ENCODE peak calls at places on chromosomes 13 and 19, in four cellular contexts. One of them, this sample, is unnamed.

GRCh38 chr13:51621597-51621996 is 37.3 kb downstream of the WDFY2 start:
- DNase-seq in gastrocnemius medialis: no peak
- DNase-seq in mesendoderm: no peak
- DNase-seq in K562: no peak
- DNase-seq in this sample: no peak

GRCh38 chr19:31339405-31339804 is 9.8 kb downstream of the TSHZ3 start:
- DNase-seq in mesendoderm: no peak
- DNase-seq in K562: no peak
- DNase-seq in gastrocnemius medialis: no peak
- DNase-seq in this sample: no peak

GRCh38 chr13:23087884-23088283 is 92.9 kb upstream of the SGCG start:
- DNase-seq in gastrocnemius medialis: no peak
- DNase-seq in mesendoderm: peak; percentile 72
- DNase-seq in K562: peak; percentile 13
- DNase-seq in this sample: peak; percentile 29

GRCh38 chr13:36531746-36532486 is 99.6 kb downstream of the CCNA1 start:
- DNase-seq in gastrocnemius medialis: no peak
- DNase-seq in mesendoderm: no peak
- DNase-seq in K562: no peak
- DNase-seq in this sample: no peak

GRCh38 chr13:104143760-104144406 is 1077.7 kb upstream of the SLC10A2 start:
- DNase-seq in mesendoderm: peak; percentile 3
- DNase-seq in K562: no peak
- DNase-seq in gastrocnemius medialis: no peak
- DNase-seq in this sample: no peak

GRCh38 chr19:30029721-30030510 is 87.9 kb downstream of the URI1 start:
- DNase-seq in mesendoderm: no peak
- DNase-seq in gastrocnemius medialis: no peak
- DNase-seq in K562: no peak
- DNase-seq in this sample: no peak

GRCh38 chr13:48891586-48891985 is 84.1 kb upstream of the FNDC3A start:
- DNase-seq in K562: no peak
- DNase-seq in gastrocnemius medialis: no peak
- DNase-seq in mesendoderm: no peak
- DNase-seq in this sample: no peak

GRCh38 chr13:114309806-114310410 is 4.4 kb upstream of the CHAMP1 start:
- DNase-seq in gastrocnemius medialis: no peak
- DNase-seq in K562: no peak
- DNase-seq in mesendoderm: no peak
- DNase-seq in this sample: no peak

GRCh38 chr19:38274734-38275133 is 10.4 kb downstream of the SPINT2 start:
- DNase-seq in gastrocnemius medialis: no peak
- DNase-seq in mesendoderm: no peak
- DNase-seq in K562: no peak
- DNase-seq in this sample: no peak

GRCh38 chr19:8525401-8525684 is 11.4 kb upstream of the ZNF414 start:
- DNase-seq in gastrocnemius medialis: no peak
- DNase-seq in K562: no peak
- DNase-seq in mesendoderm: no peak
- DNase-seq in this sample: no peak

GRCh38 chr19:6648141-6648715 is 21.7 kb downstream of the TNFSF14 start:
- DNase-seq in mesendoderm: no peak
- DNase-seq in gastrocnemius medialis: no peak
- DNase-seq in K562: no peak
- DNase-seq in this sample: no peak

GRCh38 chr13:71524245-71525002 is 342.6 kb downstream of the DACH1 start:
- DNase-seq in K562: no peak
- DNase-seq in gastrocnemius medialis: no peak
- DNase-seq in mesendoderm: no peak
- DNase-seq in this sample: no peak

GRCh38 chr13:99640260-99640659 is 139.0 kb downstream of the TM9SF2 start:
- DNase-seq in mesendoderm: no peak
- DNase-seq in gastrocnemius medialis: no peak
- DNase-seq in K562: no peak
- DNase-seq in this sample: no peak

GRCh38 chr13:44136693-44137268 is 236.8 kb upstream of the SERP2 start:
- DNase-seq in mesendoderm: no peak
- DNase-seq in gastrocnemius medialis: no peak
- DNase-seq in K562: no peak
- DNase-seq in this sample: no peak

GRCh38 chr19:51593969-51594773 is 23.1 kb downstream of the ZNF175 start:
- DNase-seq in mesendoderm: peak; percentile 98
- DNase-seq in K562: peak; percentile 97
- DNase-seq in gastrocnemius medialis: peak; percentile 97
- DNase-seq in this sample: peak; percentile 97

GRCh38 chr13:25371608-25372274 is at the start of gene ATP8A2:
- DNase-seq in K562: peak; percentile 46
- DNase-seq in mesendoderm: peak; percentile 8
- DNase-seq in gastrocnemius medialis: no peak
- DNase-seq in this sample: peak; percentile 63

DNA sequence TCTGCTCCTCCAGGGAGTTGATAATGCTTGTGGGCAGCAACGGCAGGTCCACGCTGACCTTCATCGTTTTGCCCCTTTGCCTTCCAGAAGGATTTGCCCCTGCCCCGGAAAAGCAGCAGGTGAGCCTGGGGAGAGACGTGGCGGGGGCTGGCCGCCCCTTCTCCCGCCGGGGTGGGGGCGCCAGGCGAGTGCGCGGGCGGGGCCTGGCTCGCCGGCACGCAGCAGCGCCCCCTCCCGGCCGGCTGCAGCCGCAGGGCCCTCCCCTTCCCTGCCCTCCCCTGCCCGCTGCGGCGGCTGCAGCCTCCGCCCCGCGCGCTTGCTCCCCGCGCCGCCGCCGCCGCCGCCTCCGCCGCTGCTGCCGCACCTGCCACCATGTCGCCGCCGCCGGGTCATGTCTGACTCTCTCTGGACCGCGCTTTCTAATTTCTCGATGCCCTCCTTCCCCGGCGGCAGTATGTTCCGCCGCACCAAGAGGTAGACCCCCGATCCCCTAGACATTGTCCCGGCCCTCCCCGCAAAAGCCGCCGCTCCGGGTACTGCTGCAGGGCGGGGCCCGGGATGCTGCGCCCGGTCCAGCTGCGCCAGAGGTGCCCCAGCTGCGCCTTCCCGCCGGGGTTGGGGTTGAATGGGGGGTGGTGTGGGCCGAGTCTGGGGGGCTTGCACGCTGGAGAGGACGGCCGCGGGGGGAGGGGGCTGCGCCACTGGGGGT is at the start of gene MAST1:
- DNase-seq in K562: peak; percentile 79
- DNase-seq in gastrocnemius medialis: no peak
- DNase-seq in mesendoderm: peak; percentile 66
- DNase-seq in this sample: peak; percentile 65
- H3K27me3 ChIP-seq in K562: no peaks in the 10 kb centered on the region
- H3K27me3 ChIP-seq in gastrocnemius medialis: peaks cover 91% of the 10 kb centered on the region
- H3K27me3 ChIP-seq in mesendoderm: no peaks in the 10 kb centered on the region
- H3K27me3 ChIP-seq in this sample: no peaks in the 10 kb centered on the region

GRCh38 chr19:55096061-55096701 is 20.5 kb downstream of the EPS8L1 start:
- DNase-seq in K562: no peak
- DNase-seq in mesendoderm: peak; percentile 59
- DNase-seq in gastrocnemius medialis: no peak
- DNase-seq in this sample: no peak

GRCh38 chr19:55095260-55096060 is 19.8 kb downstream of the EPS8L1 start:
- DNase-seq in mesendoderm: peak; percentile 73
- DNase-seq in gastrocnemius medialis: no peak
- DNase-seq in K562: peak; percentile 43
- DNase-seq in this sample: no peak

GRCh38 chr19:55092423-55093318 is 17.0 kb downstream of the EPS8L1 start:
- DNase-seq in gastrocnemius medialis: no peak
- DNase-seq in K562: no peak
- DNase-seq in mesendoderm: peak; percentile 63
- DNase-seq in this sample: no peak

GRCh38 chr19:55091955-55092354 is 16.3 kb downstream of the EPS8L1 start:
- DNase-seq in gastrocnemius medialis: no peak
- DNase-seq in K562: peak; percentile 79
- DNase-seq in mesendoderm: peak; percentile 84
- DNase-seq in this sample: peak; percentile 49

GRCh38 chr19:55094456-55095259 is 19.0 kb downstream of the EPS8L1 start:
- DNase-seq in gastrocnemius medialis: no peak
- DNase-seq in K562: no peak
- DNase-seq in mesendoderm: peak; percentile 87
- DNase-seq in this sample: no peak
- H3K36me3 ChIP-seq in gastrocnemius medialis: peaks cover 43% of the 10 kb centered on the region
- H3K36me3 ChIP-seq in K562: peaks cover 70% of the 10 kb centered on the region
- H3K36me3 ChIP-seq in mesendoderm: peaks cover 2% of the 10 kb centered on the region
- H3K36me3 ChIP-seq in this sample: peaks cover 16% of the 10 kb centered on the region

GRCh38 chr19:48530044-48530720 is 18.5 kb upstream of the LMTK3 start:
- DNase-seq in K562: no peak
- DNase-seq in mesendoderm: no peak
- DNase-seq in gastrocnemius medialis: no peak
- DNase-seq in this sample: no peak

GRCh38 chr19:48530770-48531169 is 19.1 kb upstream of the LMTK3 start:
- DNase-seq in mesendoderm: no peak
- DNase-seq in K562: no peak
- DNase-seq in gastrocnemius medialis: no peak
- DNase-seq in this sample: no peak

GRCh38 chr19:48524728-48525127 is 13.1 kb upstream of the LMTK3 start:
- DNase-seq in mesendoderm: no peak
- DNase-seq in gastrocnemius medialis: no peak
- DNase-seq in K562: no peak
- DNase-seq in this sample: no peak

GRCh38 chr19:48533770-48534169 is 18.2 kb upstream of the SULT2B1 start:
- DNase-seq in mesendoderm: no peak
- DNase-seq in gastrocnemius medialis: no peak
- DNase-seq in K562: no peak
- DNase-seq in this sample: no peak

DNA sequence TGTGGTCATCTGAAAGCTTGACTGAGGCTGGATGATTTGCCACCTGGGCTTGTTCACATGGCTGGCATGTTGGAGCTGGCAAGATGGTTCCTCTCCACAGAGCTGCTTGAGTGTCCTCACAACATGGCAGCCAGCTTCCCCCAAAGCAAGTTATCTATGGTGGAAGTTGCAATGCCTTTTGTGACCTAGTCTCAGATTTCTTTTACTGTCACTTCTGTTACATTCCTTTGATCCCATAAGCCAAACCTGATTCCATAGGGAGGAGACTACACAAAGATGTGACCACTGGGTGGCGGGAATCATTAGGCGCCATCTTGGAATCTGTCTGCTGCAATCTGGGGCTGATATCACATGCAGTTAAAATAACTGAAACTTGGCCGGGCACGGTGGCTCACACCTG is 17.5 kb upstream of the LMTK3 start:
- DNase-seq in mesendoderm: peak; percentile 49
- DNase-seq in gastrocnemius medialis: no peak
- DNase-seq in K562: no peak
- DNase-seq in this sample: no peak
- H3K27me3 ChIP-seq in mesendoderm: no peaks in the 10 kb centered on the region
- H3K27me3 ChIP-seq in gastrocnemius medialis: no peaks in the 10 kb centered on the region
- H3K27me3 ChIP-seq in K562: no peaks in the 10 kb centered on the region
- H3K27me3 ChIP-seq in this sample: no peaks in the 10 kb centered on the region

GRCh38 chr19:10683064-10683426 is 18.2 kb upstream of the QTRT1 start:
- DNase-seq in mesendoderm: peak; percentile 30
- DNase-seq in gastrocnemius medialis: no peak
- DNase-seq in K562: no peak
- DNase-seq in this sample: no peak

GRCh38 chr19:10686661-10687517 is 14.3 kb upstream of the QTRT1 start:
- DNase-seq in gastrocnemius medialis: no peak
- DNase-seq in K562: no peak
- DNase-seq in mesendoderm: no peak
- DNase-seq in this sample: no peak

GRCh38 chr19:10686193-10686592 is 15.0 kb upstream of the QTRT1 start:
- DNase-seq in gastrocnemius medialis: no peak
- DNase-seq in mesendoderm: no peak
- DNase-seq in K562: no peak
- DNase-seq in this sample: no peak

GRCh38 chr19:10683582-10683981 is 17.7 kb upstream of the QTRT1 start:
- DNase-seq in mesendoderm: no peak
- DNase-seq in gastrocnemius medialis: no peak
- DNase-seq in K562: no peak
- DNase-seq in this sample: no peak

DNA sequence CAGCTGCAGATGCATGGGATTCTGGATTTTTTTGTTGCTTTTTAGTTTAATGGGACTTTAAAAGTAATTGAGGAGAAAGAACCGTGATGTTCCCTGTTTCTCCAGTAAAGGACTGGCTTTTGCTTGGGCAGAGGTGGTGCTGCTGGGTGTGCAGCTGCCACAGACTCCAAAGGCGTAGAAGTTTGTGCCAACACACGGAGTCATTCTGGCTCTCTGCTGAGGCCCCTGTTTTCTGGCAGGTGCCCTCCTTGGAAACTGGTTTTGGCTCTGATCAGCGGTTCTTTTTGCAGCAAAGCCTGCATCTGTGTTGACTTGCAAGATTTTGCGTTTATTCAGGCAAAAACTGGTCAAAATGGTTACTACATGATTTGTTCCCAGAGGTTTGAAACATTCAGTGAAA is 16.0 kb upstream of the QTRT1 start:
- DNase-seq in mesendoderm: no peak
- DNase-seq in gastrocnemius medialis: no peak
- DNase-seq in K562: no peak
- DNase-seq in this sample: no peak
- H3K36me3 ChIP-seq in mesendoderm: peaks cover 68% of the 10 kb centered on the region
- H3K36me3 ChIP-seq in gastrocnemius medialis: peaks cover 100% of the 10 kb centered on the region
- H3K36me3 ChIP-seq in K562: peaks cover 99% of the 10 kb centered on the region
- H3K36me3 ChIP-seq in this sample: peaks cover 96% of the 10 kb centered on the region

GRCh38 chr19:1749373-1750342 is 3.6 kb upstream of the ONECUT3 start:
- DNase-seq in K562: no peak
- DNase-seq in gastrocnemius medialis: no peak
- DNase-seq in mesendoderm: no peak
- DNase-seq in this sample: peak; percentile 43
- H3K27me3 ChIP-seq in K562: peaks cover 6% of the 10 kb centered on the region
- H3K27me3 ChIP-seq in gastrocnemius medialis: peaks cover 73% of the 10 kb centered on the region
- H3K27me3 ChIP-seq in mesendoderm: peaks cover 84% of the 10 kb centered on the region
- H3K27me3 ChIP-seq in this sample: peaks cover 81% of the 10 kb centered on the region

GRCh38 chr19:46355991-46356669 is 9.2 kb downstream of the PPP5C start:
- DNase-seq in K562: no peak
- DNase-seq in mesendoderm: no peak
- DNase-seq in gastrocnemius medialis: no peak
- DNase-seq in this sample: no peak
- H3K36me3 ChIP-seq in K562: peaks cover 87% of the 10 kb centered on the region
- H3K36me3 ChIP-seq in mesendoderm: peaks cover 17% of the 10 kb centered on the region
- H3K36me3 ChIP-seq in gastrocnemius medialis: peaks cover 23% of the 10 kb centered on the region
- H3K36me3 ChIP-seq in this sample: peaks cover 82% of the 10 kb centered on the region

GRCh38 chr13:112160558-112160957 is 93.6 kb downstream of the SOX1 start:
- DNase-seq in gastrocnemius medialis: no peak
- DNase-seq in K562: no peak
- DNase-seq in mesendoderm: no peak
- DNase-seq in this sample: no peak
- H3K27me3 ChIP-seq in gastrocnemius medialis: peaks cover 3% of the 10 kb centered on the region
- H3K27me3 ChIP-seq in K562: no peaks in the 10 kb centered on the region
- H3K27me3 ChIP-seq in mesendoderm: no peaks in the 10 kb centered on the region
- H3K27me3 ChIP-seq in this sample: peaks cover 89% of the 10 kb centered on the region

This sample was measured in WERI-Rb-1.